ENCODE peak calls at places on chromosomes 5 and 9, in four cellular contexts. T is T-helper 1 cell, D is iris pigment epithelial cell, H is caudate nucleus. V is an unnamed sample.

GRCh38 chr5:54470191-54470590 is 14.7 kb downstream of the HSPB3 start:
- DNase-seq in T (no peak), D (peak), H (no peak), V (no peak)

GRCh38 chr5:1343931-1344901 is 683 bp downstream of the CLPTM1L start:
- DNase-seq in T (no peak), D (peak), H (no peak), V (peak)

GRCh38 chr9:110615526-110615925 is 36.0 kb upstream of the SVEP1 start:
- DNase-seq in T (no peak), D (peak), H (no peak), V (no peak)

GRCh38 chr5:103800728-103801127 is 238.1 kb upstream of the NUDT12 start:
- DNase-seq in T (no peak), D (peak), H (no peak), V (no peak)

GRCh38 chr9:110303136-110303535 is 34.5 kb downstream of the TXNDC8 start:
- DNase-seq in T (no peak), D (peak), H (no peak), V (no peak)

GRCh38 chr5:2748180-2748840 is 3.2 kb downstream of the IRX2 start:
- DNase-seq in T (no peak), D (no peak), H (no peak), V (no peak)

GRCh38 chr5:140329739-140330481 is 16.5 kb downstream of the HBEGF start:
- DNase-seq in T (no peak), D (no peak), H (no peak), V (no peak)

GRCh38 chr9:76835571-76836283 is 70.2 kb downstream of the PRUNE2 start:
- DNase-seq in T (no peak), D (peak), H (no peak), V (no peak)

GRCh38 chr9:17531642-17532254 is 47.1 kb upstream of the SH3GL2 start:
- DNase-seq in T (no peak), D (peak), H (no peak), V (peak)

GRCh38 chr9:133580971-133581370 is 28.2 kb downstream of the FAM163B start:
- DNase-seq in T (no peak), D (no peak), H (no peak), V (no peak)

GRCh38 chr5:103489293-103489692 is 73.3 kb downstream of the NUDT12 start:
- DNase-seq in T (no peak), D (no peak), H (no peak), V (no peak)

GRCh38 chr5:180787711-180788431 is 14.7 kb downstream of the MGAT1 start:
- DNase-seq in T (no peak), D (peak), H (no peak), V (no peak)

GRCh38 chr9:85117831-85118230 is 448.3 kb downstream of the NTRK2 start:
- DNase-seq in T (no peak), D (no peak), H (no peak), V (no peak)

GRCh38 chr9:90074319-90074962 is 469.6 kb downstream of the GADD45G start:
- DNase-seq in T (no peak), D (no peak), H (no peak), V (no peak)

GRCh38 chr5:179435181-179435580 is 89.9 kb upstream of the ADAMTS2 start:
- DNase-seq in T (no peak), D (no peak), H (no peak), V (no peak)

GRCh38 chr9:89606049-89606481 is 1.3 kb downstream of the GADD45G start:
- DNase-seq in T (no peak), D (peak), H (no peak), V (peak)

GRCh38 chr5:179755022-179755421 is 22.4 kb downstream of the MAML1 start:
- DNase-seq in T (no peak), D (peak), H (no peak), V (no peak)

GRCh38 chr5:113693205-113693553 is 179.7 kb downstream of the YTHDC2 start:
- DNase-seq in T (no peak), D (no peak), H (no peak), V (no peak)

GRCh38 chr5:36839479-36839878 is 37.1 kb upstream of the NIPBL start:
- DNase-seq in T (no peak), D (no peak), H (no peak), V (no peak)

GRCh38 chr5:72064801-72065570 is 42.3 kb upstream of the MAP1B start:
- DNase-seq in T (no peak), D (no peak), H (no peak), V (no peak)

GRCh38 chr5:86070719-86071118 is 547.0 kb upstream of the COX7C start:
- DNase-seq in T (no peak), D (no peak), H (no peak), V (peak)

GRCh38 chr5:153900703-153901395 is 137.9 kb downstream of the FAM114A2 start:
- DNase-seq in T (no peak), D (peak), H (no peak), V (no peak)

GRCh38 chr5:76469656-76470290 is 66.7 kb downstream of the IQGAP2 start:
- DNase-seq in T (no peak), D (peak), H (no peak), V (no peak)

GRCh38 chr5:160213537-160213936 is 15.8 kb upstream of the FABP6 start:
- DNase-seq in T (no peak), D (peak), H (no peak), V (peak)

GRCh38 chr9:128892223-128892892 is 10.4 kb downstream of the LRRC8A start:
- DNase-seq in T (no peak), D (peak), H (peak), V (no peak)

GRCh38 chr5:87825583-87825982 is 412.9 kb upstream of the CCNH start:
- DNase-seq in T (no peak), D (no peak), H (no peak), V (peak)

GRCh38 chr9:83977196-83977595 is 2.8 kb downstream of the HNRNPK start:
- DNase-seq in T (no peak), D (no peak), H (no peak), V (no peak)

GRCh38 chr5:144183254-144183889 is 12.7 kb downstream of the KCTD16 start:
- DNase-seq in T (no peak), D (peak), H (no peak), V (peak)

GRCh38 chr9:101400120-101400519 is 1.5 kb downstream of the ZNF189 start:
- DNase-seq in T (no peak), D (no peak), H (no peak), V (no peak)

GRCh38 chr5:93715776-93716175 is 25.6 kb downstream of the POU5F2 start:
- DNase-seq in T (no peak), D (no peak), H (no peak), V (peak)

GRCh38 chr9:71910602-71911060 is 362 bp downstream of the ABHD17B start:
- DNase-seq in T (no peak), D (no peak), H (no peak), V (no peak)

GRCh38 chr9:98410185-98410697 is 154.8 kb upstream of the TBC1D2 start:
- DNase-seq in T (no peak), D (peak), H (no peak), V (no peak)

GRCh38 chr9:27784999-27785713 is 211.9 kb upstream of the C9orf72 start:
- DNase-seq in T (no peak), D (peak), H (no peak), V (no peak)

GRCh38 chr5:170108266-170108785 is 2.6 kb downstream of the FOXI1 start:
- DNase-seq in T (no peak), D (no peak), H (no peak), V (no peak)

GRCh38 chr5:35921930-35922329 is 16.5 kb downstream of the CAPSL start:
- DNase-seq in T (no peak), D (no peak), H (no peak), V (no peak)